ENCODE peak calls at places on chromosome 13, in five cellular contexts. I is IMR-90, T is mesenchymal stem cell, O is trophoblast cell, V is neuronal stem cell. L is an unnamed sample. For H3K9me3, the result is how much of the 10 kb centered on the place peaks cover.

GRCh38 chr13:101977475-101977874 is 424.4 kb downstream of the FGF14 start:
- DNase-seq in I (no peak), T (no peak), O (no peak), V (no peak), L (no peak)

GRCh38 chr13:25874907-25875306 is 176.9 kb downstream of the SHISA2 start:
- DNase-seq in I (no peak), T (peak), O (no peak), V (no peak), L (no peak)

GRCh38 chr13:48404952-48405351 is 8.0 kb downstream of the LPAR6 start:
- DNase-seq in I (no peak), T (no peak), O (no peak), V (no peak), L (no peak)

GRCh38 chr13:50375792-50376191 is 360.5 kb downstream of the KCNRG start:
- DNase-seq in I (peak), T (peak), O (no peak), V (no peak), L (no peak)

GRCh38 chr13:46577656-46578589 is 25.0 kb downstream of the LRCH1 start:
- DNase-seq in I (peak), T (peak), O (no peak), V (no peak), L (no peak)

GRCh38 chr13:113634279-113635047 is 23.5 kb downstream of the ATP4B start:
- DNase-seq in I (no peak), T (no peak), O (no peak), V (no peak), L (no peak)

GRCh38 chr13:75359266-75359665 is 122.7 kb downstream of the TBC1D4 start:
- DNase-seq in I (peak), T (peak), O (peak), V (no peak), L (no peak)

GRCh38 chr13:99062593-99062992 is 84.7 kb upstream of the DOCK9 start:
- DNase-seq in I (peak), T (no peak), O (no peak), V (no peak), L (no peak)

GRCh38 chr13:50187352-50188029 is 172.2 kb downstream of the KCNRG start:
- DNase-seq in I (no peak), T (peak), O (peak), V (no peak), L (no peak)

GRCh38 chr13:22108283-22108897 is 437.5 kb downstream of the FGF9 start:
- DNase-seq in I (peak), T (no peak), O (no peak), V (no peak), L (no peak)
- H3K9me3 ChIP-seq in I (under half), T (under half), O (under half), V (under half), L (under half)

GRCh38 chr13:45225370-45225769 is 24.5 kb upstream of the KCTD4 start:
- DNase-seq in I (no peak), T (no peak), O (no peak), V (no peak), L (no peak)

GRCh38 chr13:45228002-45228401 is 27.2 kb upstream of the KCTD4 start:
- DNase-seq in I (no peak), T (no peak), O (no peak), V (no peak), L (no peak)

GRCh38 chr13:45231722-45232121 is 30.9 kb upstream of the KCTD4 start:
- DNase-seq in I (peak), T (peak), O (no peak), V (no peak), L (no peak)

GRCh38 chr13:45226024-45226423 is 25.2 kb upstream of the KCTD4 start:
- DNase-seq in I (no peak), T (no peak), O (no peak), V (no peak), L (no peak)

GRCh38 chr13:45229172-45229571 is 28.3 kb upstream of the KCTD4 start:
- DNase-seq in I (no peak), T (no peak), O (no peak), V (no peak), L (no peak)
- H2BK5ac ChIP-seq in I (no peak), T (no peak), O (no peak), V (no peak), L (no peak)

DNA sequence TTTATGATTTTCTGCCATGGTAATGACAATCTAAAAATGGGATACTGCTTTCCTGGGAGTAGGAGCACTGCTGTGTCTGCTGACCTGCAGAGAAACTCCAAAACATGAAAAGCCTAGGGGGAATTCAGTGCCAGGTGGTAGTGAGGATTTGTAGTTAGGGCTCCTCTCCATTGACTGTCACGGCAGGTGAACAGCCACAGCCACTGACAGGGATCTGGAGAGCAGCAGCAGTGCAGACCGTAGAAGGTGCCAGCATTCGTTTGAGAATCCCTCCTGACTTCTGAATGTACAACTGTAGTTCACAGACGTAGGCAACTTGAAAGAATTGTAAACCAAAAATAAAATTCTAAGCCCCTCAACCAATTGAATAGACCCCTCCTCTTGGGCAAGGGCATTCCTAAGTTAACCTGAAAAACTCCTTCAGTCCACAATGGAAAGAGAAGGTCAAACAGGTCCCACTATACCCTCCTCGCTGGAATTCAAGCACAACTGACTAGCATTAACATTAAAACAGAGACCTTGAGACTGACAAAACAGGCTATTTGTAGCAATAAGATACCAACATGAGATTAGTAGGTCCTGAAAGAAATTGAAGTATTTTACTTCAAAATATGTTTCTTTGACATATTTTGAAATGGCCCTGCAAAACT is 1328.8 kb downstream of the OLFM4 start:
- DNase-seq in I (no peak), T (no peak), O (no peak), V (no peak), L (peak)
- H2AK5ac ChIP-seq in I (no peak), T (no peak), O (no peak), V (no peak), L (no peak)

GRCh38 chr13:110628477-110628793 is 13.1 kb downstream of the NAXD start:
- DNase-seq in I (no peak), T (peak), O (peak), V (no peak), L (no peak)

GRCh38 chr13:110628952-110629701 is 13.8 kb downstream of the NAXD start:
- DNase-seq in I (no peak), T (peak), O (peak), V (no peak), L (no peak)

GRCh38 chr13:110627761-110628476 is 12.6 kb downstream of the NAXD start:
- DNase-seq in I (no peak), T (no peak), O (no peak), V (no peak), L (no peak)

GRCh38 chr13:110630566-110631119 is 15.3 kb downstream of the NAXD start:
- DNase-seq in I (no peak), T (no peak), O (no peak), V (no peak), L (no peak)

GRCh38 chr13:110629735-110630134 is 14.4 kb downstream of the NAXD start:
- DNase-seq in I (no peak), T (no peak), O (no peak), V (no peak), L (no peak)
- H3K9me3 ChIP-seq in I (under half), T (under half), O (under half), V (under half), L (under half)

DNA sequence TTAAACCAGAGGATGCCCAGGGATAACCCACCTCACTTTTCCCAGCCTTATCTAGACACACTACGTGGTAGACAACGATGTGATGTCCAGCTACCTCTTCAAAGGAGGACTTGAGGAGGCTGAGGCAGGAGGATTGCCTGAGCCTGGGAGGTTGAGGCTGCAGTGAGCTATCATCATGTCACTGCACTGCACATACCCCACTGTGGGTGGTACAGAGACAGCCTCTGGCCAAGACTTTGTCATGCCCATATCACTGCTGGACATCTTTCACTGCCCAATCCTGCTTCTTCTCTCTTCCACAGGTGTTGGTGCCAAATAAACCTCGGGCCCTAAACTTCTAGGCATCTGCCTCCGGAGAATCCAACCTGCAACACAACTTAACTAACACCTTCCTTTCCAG is 85.8 kb downstream of the FAM216B start:
- DNase-seq in I (no peak), T (no peak), O (no peak), V (no peak), L (no peak)
- H2BK5ac ChIP-seq in I (no peak), T (no peak), O (no peak), V (no peak), L (no peak)

DNA sequence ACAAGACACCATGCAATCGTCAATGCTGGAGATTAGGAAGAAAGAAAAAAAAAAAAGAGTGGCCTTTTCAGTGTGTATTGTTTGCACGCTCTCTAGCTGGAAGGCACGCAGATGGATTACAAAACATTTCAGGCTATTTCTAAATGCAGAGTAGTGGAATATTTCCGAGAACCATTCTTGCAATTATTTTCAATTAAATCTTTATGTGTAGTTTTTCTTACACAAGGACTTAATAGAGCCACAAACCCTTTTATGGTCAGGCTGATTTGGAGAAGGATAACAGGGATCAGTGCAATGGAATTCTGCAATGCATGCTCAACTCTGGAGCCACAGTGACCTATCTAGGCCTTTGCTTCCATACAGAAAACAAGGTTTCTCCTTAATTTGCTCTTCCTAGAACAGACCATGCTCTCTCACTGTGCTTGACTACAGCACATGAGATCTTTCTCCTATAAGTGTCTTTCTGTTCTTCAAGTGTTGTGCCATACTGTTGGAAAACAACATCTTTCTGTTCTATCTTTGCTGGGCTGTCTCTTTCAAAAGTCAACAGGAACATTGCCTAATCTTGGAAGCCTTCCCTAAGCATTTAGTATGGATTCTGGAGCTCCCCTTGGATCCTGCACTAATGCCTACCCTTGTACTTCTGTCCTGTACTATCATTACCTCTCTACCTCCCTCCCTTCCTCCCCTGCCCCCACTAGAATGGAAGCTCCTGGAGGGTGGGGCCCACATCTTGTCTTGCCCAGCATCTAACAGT is 26.9 kb downstream of the STARD13 start:
- DNase-seq in I (peak), T (peak), O (no peak), V (no peak), L (no peak)
- H2AK5ac ChIP-seq in I (peak), T (no peak), O (no peak), V (no peak), L (peak)